ENCODE peak calls at places on chromosomes 16 and 17, in eight cellular contexts. H, E, T, I, D, C, Z and U are unnamed samples.

GRCh38 chr17:76027159-76027839 is at the start of gene EVPL:
- ATAC-seq in H (peak; percentile 78), E (no peak), T (no peak), I (no peak), D (no peak), C (peak; percentile 86), Z (peak; percentile 83), U (no peak)

GRCh38 chr16:68396481-68396880 is 51.8 kb downstream of the SMPD3 start:
- ATAC-seq in H (no peak), E (peak; percentile 98), T (no peak), I (peak; percentile 67), D (no peak), C (peak; percentile 94), Z (peak; percentile 84), U (no peak)

GRCh38 chr16:50960517-50961202 is 190.4 kb downstream of the SALL1 start:
- ATAC-seq in H (no peak), E (peak; percentile 86), T (no peak), I (no peak), D (no peak), C (no peak), Z (no peak), U (no peak)

GRCh38 chr16:67822511-67822910 is 15.8 kb downstream of the TSNAXIP1 start:
- ATAC-seq in H (no peak), E (no peak), T (no peak), I (no peak), D (no peak), C (no peak), Z (no peak), U (no peak)

GRCh38 chr16:49596119-49596518 is 222.5 kb downstream of the C16orf78 start:
- ATAC-seq in H (no peak), E (no peak), T (no peak), I (peak; percentile 57), D (peak; percentile 29), C (no peak), Z (no peak), U (no peak)

GRCh38 chr17:28125530-28126382 is 83.3 kb downstream of the NLK start:
- ATAC-seq in H (no peak), E (peak; percentile 76), T (no peak), I (no peak), D (no peak), C (peak; percentile 72), Z (no peak), U (no peak)

GRCh38 chr17:68871447-68871846 is 83.7 kb downstream of the ABCA8 start:
- ATAC-seq in H (no peak), E (no peak), T (no peak), I (no peak), D (no peak), C (no peak), Z (no peak), U (no peak)

GRCh38 chr17:35160354-35161201 is 13.0 kb downstream of the UNC45B start:
- ATAC-seq in H (no peak), E (no peak), T (no peak), I (peak; percentile 75), D (no peak), C (no peak), Z (no peak), U (peak; percentile 65)

GRCh38 chr17:48868916-48869500 is 23.6 kb upstream of the ATP5MC1 start:
- ATAC-seq in H (no peak), E (no peak), T (no peak), I (no peak), D (no peak), C (no peak), Z (no peak), U (no peak)

GRCh38 chr16:56247018-56247417 is 55.7 kb downstream of the GNAO1 start:
- ATAC-seq in H (no peak), E (no peak), T (no peak), I (no peak), D (no peak), C (no peak), Z (no peak), U (no peak)

GRCh38 chr16:29710227-29711219 is 31.5 kb downstream of the QPRT start:
- ATAC-seq in H (peak; percentile 94), E (peak; percentile 98), T (no peak), I (peak; percentile 100), D (peak; percentile 78), C (peak; percentile 92), Z (peak; percentile 96), U (peak; percentile 99)

GRCh38 chr17:902463-902862 is 77.1 kb downstream of the NXN start:
- ATAC-seq in H (no peak), E (no peak), T (no peak), I (no peak), D (no peak), C (no peak), Z (no peak), U (no peak)

GRCh38 chr16:5075637-5076036 is 4.0 kb downstream of the ALG1 start:
- ATAC-seq in H (no peak), E (no peak), T (no peak), I (no peak), D (no peak), C (no peak), Z (peak; percentile 39), U (no peak)

GRCh38 chr17:32954477-32954876 is 26.5 kb downstream of the TMEM98 start:
- ATAC-seq in H (peak; percentile 41), E (peak; percentile 95), T (no peak), I (no peak), D (no peak), C (peak; percentile 96), Z (no peak), U (no peak)

GRCh38 chr17:82752371-82753200 is 721 bp downstream of the TBCD start:
- ATAC-seq in H (peak; percentile 29), E (no peak), T (peak; percentile 36), I (no peak), D (peak; percentile 35), C (peak; percentile 7), Z (peak; percentile 30), U (peak; percentile 31)

GRCh38 chr16:67391424-67392300 is 1.6 kb downstream of the TPPP3 start:
- ATAC-seq in H (no peak), E (no peak), T (no peak), I (no peak), D (no peak), C (no peak), Z (no peak), U (no peak)

GRCh38 chr17:40618754-40619625 is 28.6 kb downstream of the SMARCE1 start:
- ATAC-seq in H (no peak), E (peak; percentile 65), T (no peak), I (no peak), D (no peak), C (no peak), Z (no peak), U (no peak)

GRCh38 chr16:4839942-4840341 is 7.1 kb downstream of the GLYR1 start:
- ATAC-seq in H (no peak), E (no peak), T (no peak), I (no peak), D (no peak), C (no peak), Z (peak; percentile 81), U (no peak)

GRCh38 chr17:79306688-79307323 is 232.2 kb downstream of the ENGASE start:
- ATAC-seq in H (no peak), E (peak; percentile 15), T (peak; percentile 89), I (no peak), D (no peak), C (peak; percentile 97), Z (no peak), U (no peak)